ENCODE peak calls at places on chromosomes 2 and 18, in six cellular contexts. P is PC-9, J is lung, U is GM06990, C is Peyer's patch, N is uterus. F is an unnamed sample.

GRCh38 chr2:109102588-109103233 is 26.3 kb upstream of the SH3RF3 start:
- DNase-seq in U (no peak), C (peak), N (no peak), P (no peak), J (peak), F (no peak)

GRCh38 chr18:27057459-27058302 is 127.4 kb downstream of the CHST9 start:
- DNase-seq in P (no peak), U (no peak), C (no peak), J (no peak), N (peak), F (no peak)

GRCh38 chr2:147888665-147889064 is 43.8 kb downstream of the ACVR2A start:
- DNase-seq in P (no peak), J (no peak), C (no peak), N (no peak), U (peak), F (no peak)

GRCh38 chr18:78978336-78979057 is 1.1 kb upstream of the SALL3 start:
- DNase-seq in N (no peak), J (no peak), C (no peak), P (no peak), U (no peak), F (peak)

GRCh38 chr18:55251186-55251995 is 292.1 kb upstream of the CCDC68 start:
- DNase-seq in C (no peak), J (no peak), U (no peak), P (no peak), N (no peak), F (peak)

GRCh38 chr2:105087273-105087672 is 49.4 kb downstream of the MRPS9 start:
- DNase-seq in C (no peak), N (no peak), U (no peak), J (no peak), P (no peak), F (no peak)

GRCh38 chr2:207505728-207506127 is 24.0 kb upstream of the CREB1 start:
- DNase-seq in N (no peak), J (no peak), U (no peak), C (no peak), P (peak), F (no peak)

GRCh38 chr2:7269993-7270392 is 352.8 kb downstream of the RNF144A start:
- DNase-seq in N (no peak), U (no peak), J (no peak), P (no peak), C (no peak), F (no peak)

GRCh38 chr2:136247204-136247990 is 129.4 kb upstream of the CXCR4 start:
- DNase-seq in P (no peak), U (no peak), C (no peak), N (no peak), J (no peak), F (no peak)

GRCh38 chr2:166899676-166900075 is 11.4 kb downstream of the XIRP2 start:
- DNase-seq in P (no peak), N (no peak), J (no peak), C (no peak), U (no peak), F (no peak)

GRCh38 chr2:66604911-66605310 is 170.0 kb downstream of the MEIS1 start:
- DNase-seq in J (no peak), C (no peak), U (no peak), P (no peak), N (no peak), F (no peak)

GRCh38 chr2:121944072-121944829 is 188.8 kb downstream of the TSN start:
- DNase-seq in C (no peak), N (no peak), U (no peak), P (no peak), J (no peak), F (no peak)

GRCh38 chr2:40786636-40787035 is 334.7 kb upstream of the SLC8A1 start:
- DNase-seq in C (no peak), P (no peak), U (no peak), N (no peak), J (no peak), F (no peak)

DNA sequence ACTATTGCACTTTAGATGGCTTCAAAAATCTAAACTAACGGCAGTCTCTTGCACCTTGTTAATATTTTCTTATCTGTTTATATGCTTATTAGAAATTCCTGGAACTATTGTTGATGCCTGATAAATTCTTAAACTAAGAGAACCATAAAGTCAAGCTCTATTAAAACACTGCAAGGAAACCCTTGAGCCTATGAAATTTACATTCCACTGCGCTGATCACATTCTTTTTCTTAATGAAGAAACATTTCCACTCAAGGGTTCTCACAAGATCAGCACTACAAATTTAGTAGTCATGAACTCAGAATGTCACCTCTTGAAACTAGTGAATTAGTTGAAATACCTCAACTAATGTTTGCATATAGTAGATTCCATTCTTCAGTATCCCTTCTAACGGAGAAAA is 331.8 kb upstream of the SLC8A1 start:
- DNase-seq in U (no peak), N (no peak), P (no peak), J (no peak), C (no peak), F (no peak)
- TF ChIP-seq CTCF in U (no peak), N (no peak), P (no peak), J (no peak), C (no peak), F (no peak)

DNA sequence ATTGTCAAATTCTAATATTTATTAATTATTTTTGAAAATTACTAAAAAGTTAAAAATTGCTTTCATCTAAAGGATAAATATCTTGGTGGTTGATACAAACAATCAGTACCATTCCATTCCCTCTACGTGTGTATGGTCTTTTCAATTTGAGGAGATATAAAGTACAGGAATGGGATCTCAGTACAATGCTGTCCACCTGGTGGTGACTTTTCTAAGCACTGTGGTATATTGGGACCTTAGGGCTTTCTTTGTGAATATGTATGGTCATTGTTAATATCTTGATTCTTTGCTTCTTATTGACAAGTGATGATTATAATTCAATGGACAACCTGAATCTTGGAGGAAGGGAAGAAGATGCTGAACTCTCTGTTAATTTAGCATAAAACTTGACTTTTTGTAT is 83.1 kb downstream of the NBEAL1 start:
- DNase-seq in N (no peak), C (no peak), U (no peak), P (no peak), J (no peak), F (no peak)
- TF ChIP-seq CTCF in N (no peak), C (peak), U (no peak), P (peak), J (no peak), F (peak)

GRCh38 chr2:26763019-26763418 is 1.1 kb upstream of the SLC35F6 start:
- DNase-seq in C (no peak), N (no peak), U (no peak), P (no peak), J (no peak), F (no peak)
- TF ChIP-seq CTCF in C (no peak), N (no peak), U (no peak), P (no peak), J (no peak), F (no peak)

DNA sequence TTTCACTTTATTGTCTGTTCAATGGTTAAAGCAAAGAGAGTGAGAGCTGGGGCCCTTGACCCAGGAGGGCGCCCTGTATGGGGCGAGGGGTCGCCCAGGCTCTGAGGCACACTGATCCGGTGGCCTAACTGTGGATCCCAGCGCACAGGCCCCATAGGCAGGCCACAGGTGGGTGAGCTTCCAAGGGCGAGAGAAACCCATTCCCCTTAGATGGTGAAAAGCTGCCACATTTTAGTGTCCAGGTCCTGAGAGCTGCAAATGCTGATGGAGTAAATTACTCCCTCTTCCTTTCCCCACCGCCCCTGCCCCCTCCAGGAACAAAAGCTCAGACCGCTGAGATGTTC is 5.9 kb upstream of the DLX2 start:
- DNase-seq in U (no peak), N (no peak), C (no peak), J (no peak), P (no peak), F (no peak)
- TF ChIP-seq CTCF in U (no peak), N (no peak), C (no peak), J (no peak), P (no peak), F (no peak)

GRCh38 chr2:222689322-222689721 is 17.9 kb downstream of the MOGAT1 start:
- DNase-seq in U (no peak), P (no peak), N (no peak), J (no peak), C (no peak), F (no peak)

GRCh38 chr2:222688912-222689311 is 17.5 kb downstream of the MOGAT1 start:
- DNase-seq in C (no peak), J (no peak), U (no peak), N (no peak), P (no peak), F (no peak)

GRCh38 chr2:222690564-222691200 is 19.2 kb downstream of the MOGAT1 start:
- DNase-seq in J (peak), N (peak), C (peak), P (peak), U (peak), F (peak)

GRCh38 chr2:222698276-222698675 is 26.8 kb downstream of the MOGAT1 start:
- DNase-seq in P (no peak), U (no peak), C (no peak), J (no peak), N (no peak), F (no peak)

GRCh38 chr2:222693837-222694236 is 22.4 kb downstream of the MOGAT1 start:
- DNase-seq in C (no peak), N (no peak), P (no peak), J (no peak), U (no peak), F (no peak)
- TF ChIP-seq CTCF in C (no peak), N (no peak), P (peak), J (no peak), U (peak), F (no peak)

GRCh38 chr2:229137623-229138022 is 133.5 kb downstream of the PID1 start:
- DNase-seq in C (no peak), U (no peak), P (no peak), J (no peak), N (no peak), F (no peak)

GRCh38 chr2:229129738-229130371 is 141.2 kb downstream of the PID1 start:
- DNase-seq in C (peak), J (peak), U (no peak), P (no peak), N (no peak), F (no peak)

GRCh38 chr2:229130522-229130921 is 140.6 kb downstream of the PID1 start:
- DNase-seq in U (no peak), N (no peak), P (no peak), C (no peak), J (no peak), F (no peak)

GRCh38 chr2:229132236-229132635 is 138.9 kb downstream of the PID1 start:
- DNase-seq in C (no peak), P (no peak), N (no peak), U (no peak), J (no peak), F (no peak)

DNA sequence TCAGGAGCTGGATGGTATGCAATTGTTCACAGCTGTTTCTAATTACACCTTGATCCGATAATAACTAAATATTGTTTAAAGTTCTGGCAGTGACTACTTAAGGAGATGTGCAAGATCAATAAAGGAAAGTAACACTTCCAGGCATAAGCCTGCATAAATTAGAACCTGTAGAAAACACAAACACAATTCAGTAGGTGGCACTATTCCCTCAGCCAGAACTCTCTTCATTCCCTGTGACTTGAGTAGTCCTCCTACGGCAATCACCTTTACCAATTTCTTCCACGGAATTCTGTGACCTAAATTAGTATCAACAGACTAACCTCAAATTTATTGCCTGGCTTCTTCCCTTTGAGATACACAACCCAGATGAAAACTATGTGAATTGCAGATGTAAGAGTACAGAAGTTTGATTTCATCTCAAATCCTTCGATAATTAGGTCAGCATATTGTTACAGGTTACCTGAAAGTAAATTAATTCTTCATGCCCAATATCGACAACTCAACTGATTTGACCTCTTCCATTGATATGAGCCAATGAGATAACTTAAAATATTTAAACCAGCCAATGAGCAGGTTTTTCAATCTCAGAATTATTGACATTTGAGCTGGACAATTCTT is 137.8 kb downstream of the PID1 start:
- DNase-seq in J (no peak), N (no peak), P (peak), U (no peak), C (no peak), F (no peak)
- TF ChIP-seq CTCF in J (peak), N (no peak), P (peak), U (peak), C (no peak), F (peak)

GRCh38 chr2:140085674-140086073 is 1305.5 kb upstream of the NXPH2 start:
- DNase-seq in U (no peak), J (no peak), N (no peak), C (no peak), P (no peak), F (no peak)
- TF ChIP-seq CTCF in U (no peak), J (no peak), N (no peak), C (no peak), P (no peak), F (no peak)